ENCODE peak calls at places on chromosomes 6 and 20, in seven cellular contexts. T is fibroblast of villous mesenchyme; V is EL; G is GM19239; D is stimulated activated effector memory CD8-positive, alpha-beta T cell treated with anti-CD3 and anti-CD28 coated beads, Interleukin-12 subunit alpha, Interleukin-12 subunit beta, amount 100 ng/mL, for 72 hours; B is mesenchymal stem cell; N is small intestine. K is an unnamed sample.

GRCh38 chr6:2378891-2379652 is 133.7 kb upstream of the GMDS start:
- DNase-seq in V (peak), T (peak), G (no peak), D (no peak), N (no peak), B (peak), K (no peak)

GRCh38 chr6:35079311-35080000 is 61.7 kb downstream of the TCP11 start:
- DNase-seq in T (no peak), N (no peak), V (no peak), D (no peak), G (no peak), B (no peak), K (no peak)

GRCh38 chr6:52881996-52882841 is 27.3 kb downstream of the GSTA3 start:
- DNase-seq in T (peak), D (peak), V (peak), G (peak), B (peak), N (peak), K (peak)

GRCh38 chr6:39980839-39981580 is 46.7 kb upstream of the MOCS1 start:
- DNase-seq in G (peak), D (no peak), T (peak), B (peak), N (peak), V (peak), K (peak)

GRCh38 chr20:48841861-48842529 is 14.2 kb upstream of the PREX1 start:
- DNase-seq in V (peak), G (no peak), T (peak), B (peak), D (no peak), N (no peak), K (no peak)

GRCh38 chr6:19669206-19669605 is 168.0 kb upstream of the ID4 start:
- DNase-seq in N (no peak), D (no peak), V (peak), G (no peak), B (no peak), T (no peak), K (no peak)

GRCh38 chr6:170092826-170093225 is 198.1 kb downstream of the DLL1 start:
- DNase-seq in N (no peak), B (no peak), D (no peak), T (no peak), V (no peak), G (no peak), K (no peak)

GRCh38 chr6:112626468-112627082 is 279.4 kb downstream of the RFPL4B start:
- DNase-seq in G (no peak), D (no peak), B (peak), V (peak), T (peak), N (no peak), K (no peak)

GRCh38 chr6:38443341-38443740 is 196.4 kb downstream of the BTBD9 start:
- DNase-seq in T (peak), B (peak), D (no peak), G (no peak), N (no peak), V (no peak), K (no peak)

GRCh38 chr6:4281341-4282293 is 146.2 kb upstream of the ECI2 start:
- DNase-seq in D (no peak), N (peak), G (peak), T (peak), V (no peak), B (peak), K (peak)

GRCh38 chr6:53603381-53604121 is 58.6 kb upstream of the GCLC start:
- DNase-seq in D (no peak), N (no peak), G (no peak), B (no peak), T (peak), V (peak), K (no peak)

GRCh38 chr6:39266375-39266774 is 37.1 kb upstream of the KCNK5 start:
- DNase-seq in T (no peak), N (peak), B (no peak), G (no peak), V (no peak), D (no peak), K (no peak)

GRCh38 chr6:39137235-39137634 is 22.2 kb upstream of the SAYSD1 start:
- DNase-seq in T (peak), G (no peak), B (peak), V (peak), N (peak), D (peak), K (peak)

GRCh38 chr6:106510090-106510970 is 119.0 kb downstream of the RTN4IP1 start:
- DNase-seq in V (peak), D (peak), N (peak), B (peak), T (peak), G (no peak), K (no peak)

GRCh38 chr6:161163466-161164181 is 110.2 kb downstream of the AGPAT4 start:
- DNase-seq in V (no peak), T (no peak), D (no peak), B (no peak), N (no peak), G (no peak), K (no peak)

GRCh38 chr6:156873654-156874380 is 96.6 kb downstream of the ARID1B start:
- DNase-seq in G (no peak), N (no peak), T (no peak), D (no peak), B (no peak), V (no peak), K (no peak)

GRCh38 chr6:49918787-49919186 is 45.2 kb downstream of the DEFB114 start:
- DNase-seq in V (no peak), T (no peak), G (no peak), N (no peak), B (no peak), D (no peak), K (no peak)

GRCh38 chr6:44198684-44199083 is 18.0 kb upstream of the MYMX start:
- DNase-seq in B (no peak), T (no peak), D (no peak), V (no peak), N (no peak), G (no peak), K (no peak)

GRCh38 chr20:35698298-35699126 is 640 bp downstream of the NFS1 start:
- DNase-seq in T (no peak), B (peak), V (no peak), D (no peak), N (peak), G (no peak), K (no peak)

GRCh38 chr6:41153451-41153850 is 696 bp downstream of the TREML1 start:
- DNase-seq in N (no peak), B (no peak), T (no peak), D (no peak), G (no peak), V (no peak), K (no peak)

GRCh38 chr20:64041040-64041780 is 5.2 kb downstream of the C20orf204 start:
- DNase-seq in T (peak), D (no peak), B (no peak), N (no peak), G (no peak), V (no peak), K (no peak)

GRCh38 chr20:54229566-54229965 is 21.7 kb downstream of the PFDN4 start:
- DNase-seq in N (no peak), T (no peak), B (no peak), V (no peak), D (no peak), G (no peak), K (no peak)

GRCh38 chr6:153568601-153569000 is 437.5 kb upstream of the RGS17 start:
- DNase-seq in T (peak), D (no peak), V (no peak), B (peak), G (no peak), N (no peak), K (no peak)

GRCh38 chr6:158048589-158048988 is 66.9 kb downstream of the SYNJ2 start:
- DNase-seq in T (no peak), G (no peak), D (no peak), V (no peak), B (no peak), N (no peak), K (no peak)

GRCh38 chr20:13325033-13325432 is 104.0 kb downstream of the ISM1 start:
- DNase-seq in N (peak), V (peak), G (no peak), D (no peak), T (peak), B (peak), K (no peak)

GRCh38 chr6:3281669-3282460 is 23.1 kb downstream of the PSMG4 start:
- DNase-seq in B (peak), G (no peak), D (no peak), T (peak), V (peak), N (no peak), K (no peak)

GRCh38 chr6:45422541-45423110 is 44.9 kb upstream of the SUPT3H start:
- DNase-seq in B (peak), V (peak), T (no peak), D (peak), N (no peak), G (no peak), K (peak)

GRCh38 chr6:165574770-165575549 is 88.1 kb downstream of the PDE10A start:
- DNase-seq in N (peak), V (no peak), B (no peak), T (no peak), D (no peak), G (no peak), K (no peak)

GRCh38 chr6:145963216-145964068 is 716 bp downstream of the SHPRH start:
- DNase-seq in N (peak), D (peak), T (peak), B (peak), V (peak), G (peak), K (peak)

GRCh38 chr6:150895898-150896632 is 30.6 kb downstream of the MTHFD1L start:
- DNase-seq in V (no peak), D (no peak), B (no peak), N (no peak), T (no peak), G (no peak), K (no peak)

GRCh38 chr6:3630258-3630828 is 121.2 kb downstream of the PXDC1 start:
- DNase-seq in B (no peak), G (no peak), T (no peak), V (no peak), D (no peak), N (no peak), K (no peak)

GRCh38 chr20:57713505-57713903 is 3.7 kb upstream of the PMEPA1 start:
- DNase-seq in B (peak), D (no peak), V (no peak), N (no peak), T (peak), G (no peak), K (no peak)

GRCh38 chr20:53870426-53871199 is 199.8 kb downstream of the BCAS1 start:
- DNase-seq in T (no peak), G (no peak), B (no peak), N (no peak), V (no peak), D (no peak), K (no peak)

GRCh38 chr6:134247271-134247833 is 70.6 kb downstream of the SGK1 start:
- DNase-seq in G (peak), D (peak), T (no peak), N (no peak), V (no peak), B (no peak), K (no peak)

K was measured in progenitor cell of endocrine pancreas.